ENCODE peak calls at places on chromosomes 7 and 10, in ten cellular contexts. N, V, M, R, Z, U, T, C, B and L are unnamed samples.

GRCh38 chr7:1811850-1812692 is 142.0 kb downstream of the ELFN1 start:
- DNase-seq in N (no peak), R (no peak), V (no peak), T (no peak), M (peak; percentile 37), U (no peak), B (no peak), C (no peak), Z (no peak), L (no peak)

GRCh38 chr10:93746844-93747284 is 10.9 kb upstream of the LGI1 start:
- DNase-seq in U (peak; percentile 94), T (peak; percentile 24), N (peak; percentile 93), Z (no peak), R (no peak), B (no peak), M (no peak), C (peak; percentile 22), V (no peak), L (no peak)

GRCh38 chr10:120600871-120601644 is 144.0 kb downstream of the PLPP4 start:
- DNase-seq in Z (no peak), V (no peak), M (no peak), U (peak; percentile 9), C (no peak), B (peak; percentile 17), T (peak; percentile 10), N (no peak), R (no peak), L (no peak)

GRCh38 chr7:33463131-33463530 is 333.8 kb downstream of the BBS9 start:
- DNase-seq in N (no peak), R (no peak), U (no peak), C (no peak), Z (no peak), T (no peak), B (no peak), M (no peak), V (no peak), L (no peak)

GRCh38 chr10:78721231-78721630 is 347.5 kb upstream of the ZMIZ1 start:
- DNase-seq in U (no peak), T (no peak), Z (no peak), C (no peak), N (no peak), R (no peak), M (no peak), B (no peak), V (no peak), L (no peak)

GRCh38 chr7:140904081-140904480 is 20.6 kb downstream of the BRAF start:
- DNase-seq in Z (no peak), R (no peak), T (peak; percentile 24), M (no peak), C (no peak), B (no peak), V (no peak), U (no peak), N (peak; percentile 35), L (no peak)

GRCh38 chr10:115141254-115141653 is 48.1 kb downstream of the ATRNL1 start:
- DNase-seq in B (no peak), C (no peak), R (no peak), V (no peak), Z (no peak), U (peak; percentile 8), M (peak; percentile 21), T (no peak), N (no peak), L (no peak)

GRCh38 chr7:43694399-43694748 is 34.9 kb downstream of the COA1 start:
- DNase-seq in N (peak; percentile 82), M (peak; percentile 31), B (no peak), V (no peak), R (no peak), T (no peak), C (no peak), U (peak; percentile 58), Z (no peak), L (no peak)

GRCh38 chr10:99681553-99681952 is 22.2 kb downstream of the ENTPD7 start:
- DNase-seq in C (no peak), R (no peak), N (peak; percentile 85), U (peak; percentile 58), V (no peak), M (peak; percentile 7), Z (no peak), B (no peak), T (no peak), L (no peak)

GRCh38 chr10:71217266-71218045 is 5.1 kb downstream of the UNC5B start:
- DNase-seq in B (no peak), N (no peak), C (peak; percentile 42), V (peak; percentile 26), M (peak; percentile 39), Z (no peak), T (no peak), R (no peak), U (no peak), L (no peak)

GRCh38 chr10:78121801-78122200 is 88.1 kb downstream of the RPS24 start:
- DNase-seq in C (no peak), N (no peak), M (no peak), V (no peak), U (no peak), R (no peak), Z (no peak), T (no peak), B (no peak), L (no peak)

GRCh38 chr7:44131173-44132009 is 8.0 kb upstream of the POLD2 start:
- DNase-seq in Z (no peak), T (no peak), M (no peak), C (no peak), N (no peak), B (no peak), R (no peak), V (no peak), U (no peak), L (no peak)

GRCh38 chr10:33279791-33280190 is 54.7 kb downstream of the NRP1 start:
- DNase-seq in T (no peak), B (no peak), U (no peak), Z (no peak), R (no peak), V (no peak), N (no peak), C (no peak), M (no peak), L (no peak)

GRCh38 chr7:44489955-44490350 is 505 bp downstream of the NUDCD3 start:
- DNase-seq in U (no peak), Z (peak; percentile 64), V (no peak), M (peak; percentile 50), R (peak; percentile 15), B (peak; percentile 2), C (no peak), N (peak; percentile 45), T (no peak), L (no peak)

GRCh38 chr10:77533156-77533886 is 104.3 kb downstream of the KCNMA1 start:
- DNase-seq in M (no peak), U (no peak), T (no peak), C (no peak), V (no peak), Z (no peak), B (no peak), N (no peak), R (no peak), L (no peak)